ENCODE peak calls at places on chromosomes 11 and 22, in seven cellular contexts. L is heart left ventricle; W is fibroblast of pulmonary artery; D is neural progenitor cell; O is adrenal gland; R is CD8-positive, alpha-beta memory T cell; F is mesenchymal stem cell. Z is an unnamed sample.

GRCh38 chr11:114790910-114791309 is 112.6 kb downstream of the NXPE2 start:
- DNase-seq in L (no peak), W (no peak), D (no peak), O (no peak), R (no peak), F (no peak), Z (no peak)

GRCh38 chr22:42178910-42179495 is 48.4 kb upstream of the CYP2D6 start:
- DNase-seq in L (no peak), W (no peak), D (no peak), O (no peak), R (no peak), F (no peak), Z (no peak)

GRCh38 chr22:50343541-50343935 is 411 bp downstream of the PPP6R2 start:
- DNase-seq in L (no peak), W (no peak), D (no peak), O (no peak), R (peak; percentile 16), F (no peak), Z (no peak)

GRCh38 chr11:36131719-36132349 is 157.4 kb downstream of the COMMD9 start:
- DNase-seq in L (no peak), W (peak; percentile 83), D (peak; percentile 85), O (peak; percentile 86), R (no peak), F (peak; percentile 59), Z (peak; percentile 75)

GRCh38 chr22:46891382-46891951 is 129.0 kb downstream of the TBC1D22A start:
- DNase-seq in L (no peak), W (no peak), D (no peak), O (no peak), R (no peak), F (no peak), Z (no peak)

GRCh38 chr11:3195251-3196160 is 23.1 kb downstream of the MRGPRG start:
- DNase-seq in L (no peak), W (peak; percentile 31), D (no peak), O (no peak), R (no peak), F (peak; percentile 30), Z (peak; percentile 36)

GRCh38 chr22:24432059-24432853 is 4.9 kb downstream of the ADORA2A start:
- DNase-seq in L (peak; percentile 88), W (peak; percentile 75), D (no peak), O (peak; percentile 77), R (no peak), F (no peak), Z (peak; percentile 72)

GRCh38 chr22:20548806-20549205 is 41.4 kb downstream of the MED15 start:
- DNase-seq in L (peak; percentile 3), W (no peak), D (no peak), O (no peak), R (no peak), F (no peak), Z (no peak)

GRCh38 chr11:42239102-42239501 is 779.6 kb upstream of the LRRC4C start:
- DNase-seq in L (no peak), W (peak; percentile 59), D (no peak), O (peak; percentile 53), R (no peak), F (no peak), Z (peak; percentile 68)

DNA sequence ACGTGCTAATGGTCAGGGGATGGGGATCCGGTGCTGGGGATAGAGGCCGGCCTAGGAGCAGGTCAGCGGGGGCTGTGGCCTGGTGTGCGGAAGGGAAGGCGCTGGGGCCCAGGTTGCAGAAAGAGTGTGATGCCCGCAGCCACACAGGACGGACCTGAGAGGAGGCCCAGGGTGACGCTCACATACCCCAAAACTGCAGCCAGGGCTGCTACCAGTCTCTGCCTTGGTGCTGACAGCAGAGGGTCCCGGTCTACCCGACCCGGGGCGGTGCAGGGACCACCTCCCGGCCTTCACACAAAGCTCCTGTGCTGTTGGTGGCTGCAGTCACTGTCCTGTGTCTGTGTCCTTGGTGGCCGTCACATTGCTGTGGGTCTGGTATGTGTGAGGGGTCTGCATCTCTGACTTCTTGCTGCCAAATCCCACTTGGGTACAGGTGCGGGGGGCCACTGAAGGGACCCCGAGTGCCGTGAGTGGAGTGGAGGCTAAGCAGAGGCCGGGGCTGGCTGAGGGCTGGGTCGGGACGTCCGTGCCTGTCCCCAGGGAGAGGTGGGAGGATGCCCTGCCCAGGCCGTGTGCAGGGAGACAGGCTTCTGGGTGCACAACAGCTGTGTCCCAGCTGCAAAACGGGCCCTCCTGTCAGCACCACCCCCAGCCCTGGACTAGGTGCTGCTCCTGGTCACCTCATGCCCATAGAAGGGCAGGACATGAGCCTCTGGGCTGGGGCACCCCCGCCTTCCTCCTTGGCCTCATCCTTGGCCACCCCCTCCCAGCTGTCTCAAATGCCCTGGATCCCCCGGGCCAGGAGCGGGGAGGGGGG is 1.5 kb downstream of the LSP1 start:
- DNase-seq in L (no peak), W (no peak), D (no peak), O (no peak), R (no peak), F (no peak), Z (no peak)
- H3K4me3 ChIP-seq in L (peak overlapping the region; percentile 37), W (no peak overlapping the region), D (no peak overlapping the region), O (no peak overlapping the region), R (peak overlapping the region; percentile 63), F (peak overlapping the region; percentile 10), Z (no peak overlapping the region)

GRCh38 chr11:117806906-117807305 is 9.9 kb upstream of the DSCAML1 start:
- DNase-seq in L (no peak), W (no peak), D (no peak), O (no peak), R (no peak), F (no peak), Z (no peak)

GRCh38 chr11:117808768-117809167 is 11.8 kb upstream of the DSCAML1 start:
- DNase-seq in L (peak; percentile 46), W (no peak), D (no peak), O (no peak), R (no peak), F (no peak), Z (no peak)

GRCh38 chr11:117809236-117810055 is 12.4 kb upstream of the DSCAML1 start:
- DNase-seq in L (peak; percentile 86), W (peak; percentile 44), D (peak; percentile 87), O (peak; percentile 90), R (no peak), F (peak; percentile 57), Z (peak; percentile 46)

GRCh38 chr11:117805048-117805447 is 8.0 kb upstream of the DSCAML1 start:
- DNase-seq in L (no peak), W (no peak), D (no peak), O (no peak), R (no peak), F (no peak), Z (no peak)

GRCh38 chr11:117807482-117808272 is 10.7 kb upstream of the DSCAML1 start:
- DNase-seq in L (peak; percentile 89), W (peak; percentile 71), D (peak; percentile 81), O (peak; percentile 95), R (peak; percentile 73), F (peak; percentile 65), Z (peak; percentile 71)
- H3K4me3 ChIP-seq in L (no peak overlapping the region), W (no peak overlapping the region), D (no peak overlapping the region), O (no peak overlapping the region), R (no peak overlapping the region), F (no peak overlapping the region), Z (no peak overlapping the region)

DNA sequence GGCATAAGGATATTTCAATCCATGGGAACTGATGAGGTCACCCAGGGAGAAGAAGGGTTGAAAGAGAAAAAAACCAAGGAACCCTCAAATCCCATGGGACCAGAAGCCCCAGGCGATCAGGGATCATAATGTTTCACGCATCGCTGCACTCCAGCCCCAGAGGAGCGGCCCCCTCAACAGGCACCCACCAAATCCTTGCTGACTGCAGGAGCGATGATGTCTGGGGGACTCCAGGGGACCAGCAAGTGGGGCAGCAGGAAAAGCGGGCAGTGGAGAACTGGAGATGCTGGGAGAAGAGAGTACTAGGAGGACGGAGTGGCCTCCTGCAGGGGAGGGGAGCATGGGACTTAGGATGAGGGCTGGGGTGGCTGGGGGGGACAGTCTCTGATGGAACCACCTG is 47.7 kb upstream of the LINC01488 start:
- DNase-seq in L (peak; percentile 23), W (no peak), D (no peak), O (no peak), R (no peak), F (no peak), Z (no peak)
- H3K4me3 ChIP-seq in L (no peak overlapping the region), W (no peak overlapping the region), D (no peak overlapping the region), O (no peak overlapping the region), R (no peak overlapping the region), F (no peak overlapping the region), Z (no peak overlapping the region)

GRCh38 chr11:31808721-31809542 is 2.2 kb downstream of the PAX6 start:
- DNase-seq in L (no peak), W (no peak), D (peak; percentile 22), O (no peak), R (no peak), F (no peak), Z (no peak)
- H3K4me3 ChIP-seq in L (no peak overlapping the region), W (no peak overlapping the region), D (peak overlapping the region; percentile 91), O (no peak overlapping the region), R (no peak overlapping the region), F (no peak overlapping the region), Z (no peak overlapping the region)

DNA sequence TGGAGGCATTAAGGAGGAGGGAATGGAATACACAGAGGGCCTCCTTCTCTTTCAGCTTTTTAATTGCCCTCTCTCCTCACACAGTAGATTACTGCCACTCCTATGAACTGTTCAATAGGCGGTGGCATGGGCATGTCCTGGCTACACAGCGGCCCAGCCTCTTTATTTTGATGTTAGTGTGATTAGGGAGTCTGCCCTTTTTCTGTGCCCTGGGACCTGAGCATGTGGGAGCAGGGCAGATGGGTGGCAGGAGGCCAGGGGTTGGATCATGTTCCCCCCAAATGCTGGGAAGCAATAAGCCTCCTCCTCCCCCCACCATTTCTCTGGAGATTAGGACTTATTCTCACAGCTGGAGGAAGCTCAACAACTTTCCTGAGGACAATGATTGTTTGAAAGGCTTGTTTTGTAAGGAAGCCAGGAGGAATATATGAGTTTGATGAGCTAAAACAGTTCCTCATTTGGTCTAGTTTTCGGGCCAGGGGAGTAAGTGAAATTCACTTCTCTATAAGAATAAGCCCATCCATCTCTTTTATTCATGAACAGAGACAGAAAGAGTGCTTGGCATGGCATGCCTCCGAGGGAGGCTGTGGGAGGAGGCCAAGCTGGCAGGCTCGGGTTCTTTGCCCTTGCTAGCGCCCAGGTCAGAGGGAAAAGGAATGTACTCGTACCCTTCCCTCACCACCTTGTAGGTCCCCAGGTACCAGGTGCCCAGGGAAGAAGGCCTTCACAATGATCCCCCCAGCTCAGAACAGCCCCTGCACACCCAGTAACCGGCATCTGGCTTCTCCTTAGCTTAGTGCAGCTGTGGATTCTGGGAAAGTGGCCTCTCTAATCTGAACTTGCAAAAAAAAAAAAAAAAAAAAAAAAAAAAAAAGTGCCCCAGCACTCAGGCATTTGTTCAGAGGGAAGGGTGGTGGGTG is 1.0 kb downstream of the HEPN1 start:
- DNase-seq in L (no peak), W (no peak), D (no peak), O (no peak), R (no peak), F (no peak), Z (no peak)
- H3K4me3 ChIP-seq in L (peak overlapping the region; percentile 59), W (peak overlapping the region; percentile 30), D (no peak overlapping the region), O (no peak overlapping the region), R (peak overlapping the region; percentile 33), F (no peak overlapping the region), Z (no peak overlapping the region)

GRCh38 chr22:37982151-37982838 is 2.1 kb downstream of the SOX10 start:
- DNase-seq in L (no peak), W (no peak), D (no peak), O (no peak), R (no peak), F (no peak), Z (no peak)

GRCh38 chr22:37985050-37985585 is 763 bp upstream of the SOX10 start:
- DNase-seq in L (no peak), W (no peak), D (no peak), O (no peak), R (no peak), F (no peak), Z (no peak)

GRCh38 chr22:37985751-37986281 is 1.5 kb upstream of the SOX10 start:
- DNase-seq in L (no peak), W (no peak), D (no peak), O (peak; percentile 58), R (no peak), F (no peak), Z (no peak)

GRCh38 chr22:37982938-37983859 is 1.2 kb downstream of the SOX10 start:
- DNase-seq in L (no peak), W (no peak), D (peak; percentile 71), O (no peak), R (no peak), F (no peak), Z (no peak)

GRCh38 chr22:37983860-37984791 is at the start of gene SOX10:
- DNase-seq in L (no peak), W (no peak), D (peak; percentile 73), O (no peak), R (no peak), F (no peak), Z (no peak)
- H3K4me3 ChIP-seq in L (peak within 1 kb of the TSS; percentile 10), W (no peak within 1 kb of the TSS), D (peak within 1 kb of the TSS; percentile 47), O (no peak within 1 kb of the TSS), R (no peak within 1 kb of the TSS), F (no peak within 1 kb of the TSS), Z (no peak within 1 kb of the TSS)